ENCODE peak calls at places on chromosome 10, in five cellular contexts. One of them, this sample, is unnamed.

GRCh38 chr10:102342958-102343357 is 52.5 kb upstream of the NFKB2 start:
- DNase-seq in HEK293T: no peak
- DNase-seq in GM13976: no peak
- DNase-seq in fibroblast of lung: peak
- DNase-seq in stimulated activated CD4-positive, alpha-beta T cell treated with anti-CD3 and anti-CD28 coated beads, Interleukin-2, amount 100 ng/mL, for 24 hours: no peak
- DNase-seq in this sample: peak

GRCh38 chr10:121511943-121512342 is 86.3 kb downstream of the FGFR2 start:
- DNase-seq in HEK293T: no peak
- DNase-seq in GM13976: no peak
- DNase-seq in fibroblast of lung: no peak
- DNase-seq in stimulated activated CD4-positive, alpha-beta T cell treated with anti-CD3 and anti-CD28 coated beads, Interleukin-2, amount 100 ng/mL, for 24 hours: no peak
- DNase-seq in this sample: no peak

GRCh38 chr10:10613654-10614244 is 403.9 kb upstream of the CELF2 start:
- DNase-seq in HEK293T: no peak
- DNase-seq in GM13976: no peak
- DNase-seq in fibroblast of lung: no peak
- DNase-seq in stimulated activated CD4-positive, alpha-beta T cell treated with anti-CD3 and anti-CD28 coated beads, Interleukin-2, amount 100 ng/mL, for 24 hours: no peak
- DNase-seq in this sample: no peak

GRCh38 chr10:119498889-119499864 is 43.3 kb downstream of the RGS10 start:
- DNase-seq in HEK293T: no peak
- DNase-seq in GM13976: no peak
- DNase-seq in fibroblast of lung: peak
- DNase-seq in stimulated activated CD4-positive, alpha-beta T cell treated with anti-CD3 and anti-CD28 coated beads, Interleukin-2, amount 100 ng/mL, for 24 hours: no peak
- DNase-seq in this sample: no peak

GRCh38 chr10:21071001-21071673 is 174.0 kb upstream of the NEBL start:
- DNase-seq in HEK293T: no peak
- DNase-seq in GM13976: no peak
- DNase-seq in fibroblast of lung: no peak
- DNase-seq in stimulated activated CD4-positive, alpha-beta T cell treated with anti-CD3 and anti-CD28 coated beads, Interleukin-2, amount 100 ng/mL, for 24 hours: no peak
- DNase-seq in this sample: no peak

GRCh38 chr10:58967551-58968418 is 208.7 kb upstream of the PHYHIPL start:
- DNase-seq in HEK293T: peak
- DNase-seq in GM13976: peak
- DNase-seq in fibroblast of lung: peak
- DNase-seq in stimulated activated CD4-positive, alpha-beta T cell treated with anti-CD3 and anti-CD28 coated beads, Interleukin-2, amount 100 ng/mL, for 24 hours: no peak
- DNase-seq in this sample: peak

GRCh38 chr10:3828404-3829192 is 43.6 kb upstream of the KLF6 start:
- DNase-seq in HEK293T: no peak
- DNase-seq in GM13976: peak
- DNase-seq in fibroblast of lung: peak
- DNase-seq in stimulated activated CD4-positive, alpha-beta T cell treated with anti-CD3 and anti-CD28 coated beads, Interleukin-2, amount 100 ng/mL, for 24 hours: peak
- DNase-seq in this sample: no peak

GRCh38 chr10:10605551-10606081 is 412.1 kb upstream of the CELF2 start:
- DNase-seq in HEK293T: no peak
- DNase-seq in GM13976: no peak
- DNase-seq in fibroblast of lung: peak
- DNase-seq in stimulated activated CD4-positive, alpha-beta T cell treated with anti-CD3 and anti-CD28 coated beads, Interleukin-2, amount 100 ng/mL, for 24 hours: no peak
- DNase-seq in this sample: peak

GRCh38 chr10:127195571-127196226 is 692 bp downstream of the INSYN2A start:
- DNase-seq in HEK293T: peak
- DNase-seq in GM13976: no peak
- DNase-seq in fibroblast of lung: peak
- DNase-seq in stimulated activated CD4-positive, alpha-beta T cell treated with anti-CD3 and anti-CD28 coated beads, Interleukin-2, amount 100 ng/mL, for 24 hours: peak
- DNase-seq in this sample: no peak

GRCh38 chr10:126955934-126956711 is 50.9 kb downstream of the DOCK1 start:
- DNase-seq in HEK293T: no peak
- DNase-seq in GM13976: no peak
- DNase-seq in fibroblast of lung: no peak
- DNase-seq in stimulated activated CD4-positive, alpha-beta T cell treated with anti-CD3 and anti-CD28 coated beads, Interleukin-2, amount 100 ng/mL, for 24 hours: no peak
- DNase-seq in this sample: no peak

GRCh38 chr10:1577371-1577770 is 160.0 kb downstream of the ADARB2 start:
- DNase-seq in HEK293T: no peak
- DNase-seq in GM13976: no peak
- DNase-seq in fibroblast of lung: no peak
- DNase-seq in stimulated activated CD4-positive, alpha-beta T cell treated with anti-CD3 and anti-CD28 coated beads, Interleukin-2, amount 100 ng/mL, for 24 hours: no peak
- DNase-seq in this sample: no peak

GRCh38 chr10:43075612-43076003 is 1.3 kb upstream of the RET start:
- DNase-seq in HEK293T: peak
- DNase-seq in GM13976: no peak
- DNase-seq in fibroblast of lung: no peak
- DNase-seq in stimulated activated CD4-positive, alpha-beta T cell treated with anti-CD3 and anti-CD28 coated beads, Interleukin-2, amount 100 ng/mL, for 24 hours: no peak
- DNase-seq in this sample: no peak

GRCh38 chr10:117663750-117664149 is 121.2 kb downstream of the EMX2 start:
- DNase-seq in HEK293T: no peak
- DNase-seq in GM13976: peak
- DNase-seq in fibroblast of lung: peak
- DNase-seq in stimulated activated CD4-positive, alpha-beta T cell treated with anti-CD3 and anti-CD28 coated beads, Interleukin-2, amount 100 ng/mL, for 24 hours: no peak
- DNase-seq in this sample: no peak

GRCh38 chr10:123787566-123787965 is 104.0 kb downstream of the CPXM2 start:
- DNase-seq in HEK293T: no peak
- DNase-seq in GM13976: no peak
- DNase-seq in fibroblast of lung: no peak
- DNase-seq in stimulated activated CD4-positive, alpha-beta T cell treated with anti-CD3 and anti-CD28 coated beads, Interleukin-2, amount 100 ng/mL, for 24 hours: no peak
- DNase-seq in this sample: no peak

GRCh38 chr10:85643839-85644525 is 722.6 kb downstream of the GRID1 start:
- DNase-seq in HEK293T: no peak
- DNase-seq in GM13976: no peak
- DNase-seq in fibroblast of lung: peak
- DNase-seq in stimulated activated CD4-positive, alpha-beta T cell treated with anti-CD3 and anti-CD28 coated beads, Interleukin-2, amount 100 ng/mL, for 24 hours: no peak
- DNase-seq in this sample: no peak

GRCh38 chr10:42864575-42864974 is 82.0 kb downstream of the BMS1 start:
- DNase-seq in HEK293T: no peak
- DNase-seq in GM13976: no peak
- DNase-seq in fibroblast of lung: no peak
- DNase-seq in stimulated activated CD4-positive, alpha-beta T cell treated with anti-CD3 and anti-CD28 coated beads, Interleukin-2, amount 100 ng/mL, for 24 hours: no peak
- DNase-seq in this sample: no peak

GRCh38 chr10:32210306-32211045 is 136.5 kb downstream of the EPC1 start:
- DNase-seq in HEK293T: peak
- DNase-seq in GM13976: peak
- DNase-seq in fibroblast of lung: peak
- DNase-seq in stimulated activated CD4-positive, alpha-beta T cell treated with anti-CD3 and anti-CD28 coated beads, Interleukin-2, amount 100 ng/mL, for 24 hours: peak
- DNase-seq in this sample: peak

GRCh38 chr10:36202861-36203260 is 560.8 kb upstream of the FZD8 start:
- DNase-seq in HEK293T: no peak
- DNase-seq in GM13976: no peak
- DNase-seq in fibroblast of lung: no peak
- DNase-seq in stimulated activated CD4-positive, alpha-beta T cell treated with anti-CD3 and anti-CD28 coated beads, Interleukin-2, amount 100 ng/mL, for 24 hours: no peak
- DNase-seq in this sample: no peak

GRCh38 chr10:3807221-3807927 is 22.4 kb upstream of the KLF6 start:
- DNase-seq in HEK293T: no peak
- DNase-seq in GM13976: no peak
- DNase-seq in fibroblast of lung: peak
- DNase-seq in stimulated activated CD4-positive, alpha-beta T cell treated with anti-CD3 and anti-CD28 coated beads, Interleukin-2, amount 100 ng/mL, for 24 hours: no peak
- DNase-seq in this sample: no peak

GRCh38 chr10:113073549-113074189 is 123.6 kb downstream of the TCF7L2 start:
- DNase-seq in HEK293T: peak
- DNase-seq in GM13976: no peak
- DNase-seq in fibroblast of lung: peak
- DNase-seq in stimulated activated CD4-positive, alpha-beta T cell treated with anti-CD3 and anti-CD28 coated beads, Interleukin-2, amount 100 ng/mL, for 24 hours: no peak
- DNase-seq in this sample: peak

GRCh38 chr10:86651021-86651471 is 3.3 kb upstream of the OPN4 start:
- DNase-seq in HEK293T: no peak
- DNase-seq in GM13976: no peak
- DNase-seq in fibroblast of lung: no peak
- DNase-seq in stimulated activated CD4-positive, alpha-beta T cell treated with anti-CD3 and anti-CD28 coated beads, Interleukin-2, amount 100 ng/mL, for 24 hours: no peak
- DNase-seq in this sample: peak

GRCh38 chr10:112311481-112311880 is 28.3 kb downstream of the TECTB start:
- DNase-seq in HEK293T: no peak
- DNase-seq in GM13976: no peak
- DNase-seq in fibroblast of lung: no peak
- DNase-seq in stimulated activated CD4-positive, alpha-beta T cell treated with anti-CD3 and anti-CD28 coated beads, Interleukin-2, amount 100 ng/mL, for 24 hours: no peak
- DNase-seq in this sample: no peak

GRCh38 chr10:20970044-20970443 is 72.9 kb upstream of the NEBL start:
- DNase-seq in HEK293T: no peak
- DNase-seq in GM13976: no peak
- DNase-seq in fibroblast of lung: peak
- DNase-seq in stimulated activated CD4-positive, alpha-beta T cell treated with anti-CD3 and anti-CD28 coated beads, Interleukin-2, amount 100 ng/mL, for 24 hours: no peak
- DNase-seq in this sample: no peak

GRCh38 chr10:115001506-115002381 is 63.7 kb downstream of the TRUB1 start:
- DNase-seq in HEK293T: no peak
- DNase-seq in GM13976: peak
- DNase-seq in fibroblast of lung: peak
- DNase-seq in stimulated activated CD4-positive, alpha-beta T cell treated with anti-CD3 and anti-CD28 coated beads, Interleukin-2, amount 100 ng/mL, for 24 hours: no peak
- DNase-seq in this sample: peak

GRCh38 chr10:7932301-7933036 is 114.2 kb downstream of the TAF3 start:
- DNase-seq in HEK293T: no peak
- DNase-seq in GM13976: no peak
- DNase-seq in fibroblast of lung: peak
- DNase-seq in stimulated activated CD4-positive, alpha-beta T cell treated with anti-CD3 and anti-CD28 coated beads, Interleukin-2, amount 100 ng/mL, for 24 hours: no peak
- DNase-seq in this sample: no peak

GRCh38 chr10:16816830-16817124 is 447 bp downstream of the RSU1 start:
- DNase-seq in HEK293T: no peak
- DNase-seq in GM13976: no peak
- DNase-seq in fibroblast of lung: no peak
- DNase-seq in stimulated activated CD4-positive, alpha-beta T cell treated with anti-CD3 and anti-CD28 coated beads, Interleukin-2, amount 100 ng/mL, for 24 hours: no peak
- DNase-seq in this sample: no peak

GRCh38 chr10:103145046-103145445 is 48.0 kb downstream of the NT5C2 start:
- DNase-seq in HEK293T: no peak
- DNase-seq in GM13976: no peak
- DNase-seq in fibroblast of lung: peak
- DNase-seq in stimulated activated CD4-positive, alpha-beta T cell treated with anti-CD3 and anti-CD28 coated beads, Interleukin-2, amount 100 ng/mL, for 24 hours: no peak
- DNase-seq in this sample: no peak

GRCh38 chr10:5496261-5497250 is 2.8 kb downstream of the CALML5 start:
- DNase-seq in HEK293T: no peak
- DNase-seq in GM13976: no peak
- DNase-seq in fibroblast of lung: no peak
- DNase-seq in stimulated activated CD4-positive, alpha-beta T cell treated with anti-CD3 and anti-CD28 coated beads, Interleukin-2, amount 100 ng/mL, for 24 hours: no peak
- DNase-seq in this sample: no peak

GRCh38 chr10:93380043-93380565 is 102.0 kb downstream of the MYOF start:
- DNase-seq in HEK293T: no peak
- DNase-seq in GM13976: no peak
- DNase-seq in fibroblast of lung: peak
- DNase-seq in stimulated activated CD4-positive, alpha-beta T cell treated with anti-CD3 and anti-CD28 coated beads, Interleukin-2, amount 100 ng/mL, for 24 hours: no peak
- DNase-seq in this sample: no peak

GRCh38 chr10:93406367-93407145 is 75.6 kb downstream of the MYOF start:
- DNase-seq in HEK293T: no peak
- DNase-seq in GM13976: no peak
- DNase-seq in fibroblast of lung: peak
- DNase-seq in stimulated activated CD4-positive, alpha-beta T cell treated with anti-CD3 and anti-CD28 coated beads, Interleukin-2, amount 100 ng/mL, for 24 hours: no peak
- DNase-seq in this sample: no peak

GRCh38 chr10:42594246-42594650 is 44.1 kb downstream of the ZNF33B start:
- DNase-seq in HEK293T: no peak
- DNase-seq in GM13976: no peak
- DNase-seq in fibroblast of lung: peak
- DNase-seq in stimulated activated CD4-positive, alpha-beta T cell treated with anti-CD3 and anti-CD28 coated beads, Interleukin-2, amount 100 ng/mL, for 24 hours: no peak
- DNase-seq in this sample: no peak

GRCh38 chr10:27646194-27646593 is 99.4 kb downstream of the MKX start:
- DNase-seq in HEK293T: no peak
- DNase-seq in GM13976: no peak
- DNase-seq in fibroblast of lung: peak
- DNase-seq in stimulated activated CD4-positive, alpha-beta T cell treated with anti-CD3 and anti-CD28 coated beads, Interleukin-2, amount 100 ng/mL, for 24 hours: no peak
- DNase-seq in this sample: no peak

GRCh38 chr10:126147866-126148578 is 240.3 kb downstream of the ADAM12 start:
- DNase-seq in HEK293T: no peak
- DNase-seq in GM13976: no peak
- DNase-seq in fibroblast of lung: peak
- DNase-seq in stimulated activated CD4-positive, alpha-beta T cell treated with anti-CD3 and anti-CD28 coated beads, Interleukin-2, amount 100 ng/mL, for 24 hours: no peak
- DNase-seq in this sample: peak

GRCh38 chr10:34702093-34702952 is 112.8 kb downstream of the PARD3 start:
- DNase-seq in HEK293T: no peak
- DNase-seq in GM13976: no peak
- DNase-seq in fibroblast of lung: no peak
- DNase-seq in stimulated activated CD4-positive, alpha-beta T cell treated with anti-CD3 and anti-CD28 coated beads, Interleukin-2, amount 100 ng/mL, for 24 hours: no peak
- DNase-seq in this sample: peak

GRCh38 chr10:116892873-116893685 is 43.8 kb downstream of the ENO4 start:
- DNase-seq in HEK293T: peak
- DNase-seq in GM13976: no peak
- DNase-seq in fibroblast of lung: peak
- DNase-seq in stimulated activated CD4-positive, alpha-beta T cell treated with anti-CD3 and anti-CD28 coated beads, Interleukin-2, amount 100 ng/mL, for 24 hours: no peak
- DNase-seq in this sample: no peak

GRCh38 chr10:110629680-110630191 is 14.4 kb upstream of the RBM20 start:
- DNase-seq in HEK293T: no peak
- DNase-seq in GM13976: no peak
- DNase-seq in fibroblast of lung: peak
- DNase-seq in stimulated activated CD4-positive, alpha-beta T cell treated with anti-CD3 and anti-CD28 coated beads, Interleukin-2, amount 100 ng/mL, for 24 hours: no peak
- DNase-seq in this sample: peak

GRCh38 chr10:78184851-78185692 is 151.4 kb downstream of the RPS24 start:
- DNase-seq in HEK293T: no peak
- DNase-seq in GM13976: no peak
- DNase-seq in fibroblast of lung: no peak
- DNase-seq in stimulated activated CD4-positive, alpha-beta T cell treated with anti-CD3 and anti-CD28 coated beads, Interleukin-2, amount 100 ng/mL, for 24 hours: no peak
- DNase-seq in this sample: no peak